ENCODE peak calls at places on chromosomes 12 and 14, in eight cellular contexts. R is upper lobe of right lung; T is PC-3; E is transverse colon; X is gastrocnemius medialis; A is Karpas-422; L is thoracic aorta; G is CD8-positive, alpha-beta T cell. C is an unnamed sample.

GRCh38 chr14:57060276-57060956 is 208.3 kb downstream of the EXOC5 start:
- DNase-seq in L (no peak), R (no peak), T (peak; percentile 86), X (no peak), A (no peak), E (no peak), G (no peak), C (no peak)

GRCh38 chr12:112822056-112822455 is 30.5 kb downstream of the RPH3A start:
- DNase-seq in E (no peak), L (no peak), T (no peak), R (no peak), G (no peak), A (no peak), X (no peak), C (no peak)

GRCh38 chr14:77123381-77124344 is 17.9 kb downstream of the ZDHHC22 start:
- DNase-seq in L (no peak), G (no peak), E (peak; percentile 95), A (peak; percentile 60), R (peak; percentile 85), T (peak; percentile 96), X (peak; percentile 54), C (no peak)

GRCh38 chr14:37051153-37051552 is 121.3 kb downstream of the SLC25A21 start:
- DNase-seq in E (no peak), T (peak; percentile 22), R (no peak), L (no peak), G (no peak), A (no peak), X (no peak), C (no peak)

GRCh38 chr12:103560604-103561101 is 26.4 kb upstream of the STAB2 start:
- DNase-seq in G (no peak), E (no peak), L (no peak), R (no peak), X (no peak), T (peak; percentile 99), A (no peak), C (no peak)

GRCh38 chr14:33408291-33408690 is 469.6 kb downstream of the NPAS3 start:
- DNase-seq in L (no peak), E (no peak), A (no peak), R (no peak), X (no peak), G (no peak), T (peak; percentile 26), C (no peak)

GRCh38 chr14:75990297-75990696 is 4.7 kb downstream of the IFT43 start:
- DNase-seq in T (no peak), R (no peak), G (no peak), A (no peak), L (no peak), E (no peak), X (no peak), C (no peak)

GRCh38 chr12:66668311-66668710 is 10.6 kb downstream of the GRIP1 start:
- DNase-seq in E (no peak), A (no peak), T (no peak), L (no peak), G (no peak), X (no peak), R (no peak), C (no peak)

GRCh38 chr12:94553130-94553519 is 93.5 kb upstream of the CEP83 start:
- DNase-seq in L (no peak), A (no peak), T (peak; percentile 74), R (no peak), E (no peak), X (no peak), G (no peak), C (peak; percentile 64)

GRCh38 chr12:100668939-100669536 is 95.6 kb downstream of the GAS2L3 start:
- DNase-seq in R (peak; percentile 88), T (peak; percentile 87), G (peak; percentile 21), X (no peak), E (peak; percentile 80), L (no peak), A (peak; percentile 87), C (peak; percentile 53)

GRCh38 chr12:14751987-14752386 is 51.3 kb downstream of the WBP11 start:
- DNase-seq in R (no peak), X (no peak), G (no peak), T (peak; percentile 34), A (no peak), L (no peak), E (no peak), C (no peak)

GRCh38 chr12:9587903-9588600 is 19.7 kb downstream of the KLRB1 start:
- DNase-seq in X (no peak), R (no peak), G (no peak), T (no peak), E (no peak), A (no peak), L (no peak), C (no peak)

GRCh38 chr12:57476162-57476992 is 3.3 kb downstream of the ARHGAP9 start:
- DNase-seq in X (no peak), G (peak; percentile 82), R (peak; percentile 78), E (peak; percentile 50), A (no peak), L (no peak), T (no peak), C (no peak)

GRCh38 chr12:94146166-94146565 is 2.2 kb upstream of the PLXNC1 start:
- DNase-seq in R (no peak), X (no peak), L (no peak), E (no peak), T (no peak), A (no peak), G (no peak), C (no peak)

GRCh38 chr12:1947081-1947480 is 28.6 kb upstream of the CACNA2D4 start:
- DNase-seq in A (no peak), T (no peak), G (no peak), L (no peak), X (no peak), R (no peak), E (no peak), C (no peak)

GRCh38 chr14:54606631-54607133 is 39.8 kb downstream of the SAMD4A start:
- DNase-seq in T (peak; percentile 55), X (peak; percentile 78), A (no peak), G (no peak), R (no peak), L (no peak), E (no peak), C (no peak)

GRCh38 chr14:54599932-54600331 is 33.0 kb downstream of the SAMD4A start:
- DNase-seq in R (no peak), T (peak; percentile 85), L (no peak), X (no peak), E (no peak), A (no peak), G (no peak), C (no peak)

GRCh38 chr14:54606178-54606577 is 39.2 kb downstream of the SAMD4A start:
- DNase-seq in G (no peak), E (no peak), L (no peak), A (no peak), X (peak; percentile 51), T (no peak), R (no peak), C (no peak)

GRCh38 chr14:54600685-54601084 is 33.8 kb downstream of the SAMD4A start:
- DNase-seq in L (no peak), A (no peak), X (no peak), E (no peak), R (no peak), T (peak; percentile 46), G (no peak), C (no peak)

DNA sequence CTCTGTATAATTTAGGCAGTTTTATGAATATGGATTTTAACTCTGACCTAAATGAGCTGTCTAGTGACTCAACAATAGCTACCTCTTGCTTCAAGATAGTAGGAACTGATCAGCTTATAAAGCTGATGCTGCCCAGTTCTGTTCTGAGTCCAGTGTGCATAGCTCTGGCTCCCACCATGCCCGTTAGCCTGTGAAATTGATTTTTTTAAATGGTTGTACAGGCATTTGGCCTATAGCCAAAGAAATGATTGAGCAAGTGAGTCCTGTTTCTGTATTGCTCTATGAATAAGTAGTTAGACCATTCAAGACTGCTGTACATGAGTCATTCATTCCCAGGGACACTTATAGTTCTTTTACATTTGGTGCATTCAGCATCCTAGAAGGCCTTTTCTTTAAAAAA is 36.4 kb downstream of the SAMD4A start:
- DNase-seq in L (no peak), A (no peak), T (peak; percentile 86), E (no peak), X (no peak), R (no peak), G (no peak), C (no peak)
- H3K4me1 ChIP-seq in L (peaks cover 21% of the 10 kb centered on the region), A (peaks cover 9% of the 10 kb centered on the region), T (peaks cover 50% of the 10 kb centered on the region), E (no peaks in the 10 kb centered on the region), X (peaks cover 62% of the 10 kb centered on the region), R (peaks cover 9% of the 10 kb centered on the region), G (no peaks in the 10 kb centered on the region), C (peaks cover 2% of the 10 kb centered on the region)

GRCh38 chr12:92784356-92784755 is 81.6 kb downstream of the PLEKHG7 start:
- DNase-seq in X (no peak), E (no peak), L (no peak), R (no peak), T (no peak), G (no peak), A (no peak), C (no peak)

GRCh38 chr12:92786045-92786444 is 83.3 kb downstream of the PLEKHG7 start:
- DNase-seq in T (no peak), A (peak; percentile 50), X (no peak), G (no peak), L (no peak), R (no peak), E (no peak), C (no peak)

GRCh38 chr12:92784795-92785562 is 82.2 kb downstream of the PLEKHG7 start:
- DNase-seq in R (no peak), X (no peak), T (peak; percentile 90), E (no peak), A (peak; percentile 93), L (no peak), G (peak; percentile 28), C (no peak)

GRCh38 chr12:92779902-92780301 is 77.1 kb downstream of the PLEKHG7 start:
- DNase-seq in G (no peak), A (no peak), T (no peak), R (no peak), L (no peak), E (no peak), X (no peak), C (no peak)

DNA sequence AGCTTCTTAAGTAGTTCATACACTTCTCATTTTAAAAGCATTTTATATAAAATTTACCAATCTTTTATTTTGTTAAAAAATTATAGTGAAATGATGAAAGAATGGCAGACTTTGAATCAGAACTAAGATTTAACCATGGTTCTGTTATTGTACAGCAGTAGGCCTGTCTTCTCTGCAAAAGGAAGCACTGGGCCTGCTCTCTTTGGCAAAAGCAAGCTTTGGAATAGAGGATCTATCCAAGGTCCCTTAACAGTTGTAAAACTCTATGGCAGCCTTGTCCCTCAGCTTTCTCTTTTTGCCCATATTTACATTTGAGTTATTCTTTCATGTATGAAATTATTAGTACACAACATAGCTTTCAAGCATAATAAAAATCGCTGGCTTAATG is 82.8 kb downstream of the PLEKHG7 start:
- DNase-seq in A (no peak), L (no peak), X (no peak), R (no peak), E (no peak), T (no peak), G (no peak), C (no peak)
- H3K4me1 ChIP-seq in A (peaks cover 20% of the 10 kb centered on the region), L (peaks cover 6% of the 10 kb centered on the region), X (peaks cover 18% of the 10 kb centered on the region), R (peaks cover 6% of the 10 kb centered on the region), E (no peaks in the 10 kb centered on the region), T (no peaks in the 10 kb centered on the region), G (no peaks in the 10 kb centered on the region), C (peaks cover 2% of the 10 kb centered on the region)

GRCh38 chr14:104692261-104692938 is 3.0 kb downstream of the INF2 start:
- DNase-seq in R (no peak), T (no peak), A (no peak), E (no peak), L (no peak), G (no peak), X (no peak), C (no peak)
- H3K4me1 ChIP-seq in R (peaks cover 68% of the 10 kb centered on the region), T (peaks cover 54% of the 10 kb centered on the region), A (peaks cover 14% of the 10 kb centered on the region), E (peaks cover 72% of the 10 kb centered on the region), L (peaks cover 63% of the 10 kb centered on the region), G (peaks cover 81% of the 10 kb centered on the region), X (peaks cover 43% of the 10 kb centered on the region), C (peaks cover 20% of the 10 kb centered on the region)

GRCh38 chr14:24425704-24426103 is 3.8 kb downstream of the CBLN3 start:
- DNase-seq in E (no peak), T (peak; percentile 67), G (no peak), X (no peak), R (no peak), L (no peak), A (no peak), C (no peak)
- H3K4me1 ChIP-seq in E (peaks cover 61% of the 10 kb centered on the region), T (peaks cover 27% of the 10 kb centered on the region), G (peaks cover 29% of the 10 kb centered on the region), X (peaks cover 8% of the 10 kb centered on the region), R (peaks cover 27% of the 10 kb centered on the region), L (peaks cover 9% of the 10 kb centered on the region), A (peaks cover 9% of the 10 kb centered on the region), C (peaks cover 10% of the 10 kb centered on the region)